ENCODE peak calls at places on chromosomes 4 and X, in four cellular contexts. X is amygdala, Z is aorta, V is H54. E is an unnamed sample.

GRCh38 chr4:11367371-11367770 is 61.3 kb downstream of the HS3ST1 start:
- DNase-seq in Z (peak), X (peak), V (no peak), E (peak)

GRCh38 chrX:150872773-150873336 is 25.6 kb downstream of the CD99L2 start:
- DNase-seq in V (no peak), X (no peak), Z (no peak), E (no peak)

GRCh38 chr4:114562176-114562904 is 36.3 kb upstream of the UGT8 start:
- DNase-seq in Z (no peak), V (no peak), X (no peak), E (peak)

GRCh38 chr4:138834029-138834428 is 181.6 kb upstream of the NOCT start:
- DNase-seq in X (no peak), Z (no peak), V (no peak), E (no peak)

GRCh38 chr4:86554641-86555040 is 39.5 kb upstream of the PTPN13 start:
- DNase-seq in Z (no peak), V (no peak), X (no peak), E (no peak)

GRCh38 chr4:127781303-127782024 is 658 bp upstream of the HSPA4L start:
- DNase-seq in X (peak), Z (peak), V (peak), E (no peak)

GRCh38 chr4:74555231-74555630 is 110.3 kb downstream of the AREG start:
- DNase-seq in X (no peak), Z (no peak), V (no peak), E (no peak)

GRCh38 chrX:17828156-17828555 is 32.9 kb downstream of the RAI2 start:
- DNase-seq in V (no peak), Z (no peak), X (no peak), E (no peak)

GRCh38 chrX:56798866-56799864 is 70.1 kb downstream of the NBDY start:
- DNase-seq in Z (no peak), X (peak), V (no peak), E (no peak)

GRCh38 chr4:20572976-20573375 is 127.3 kb upstream of the PACRGL start:
- DNase-seq in Z (no peak), X (no peak), V (no peak), E (no peak)